ENCODE peak calls at places on chromosomes 5 and 9, in five cellular contexts. One of them, this sample, is unnamed.

GRCh38 chr5:136043968-136044610 is 15.3 kb downstream of the TGFBI start:
- ATAC-seq in left lung: no peak
- ATAC-seq in CD4-positive, alpha-beta T cell: no peak
- ATAC-seq in pancreas: no peak
- ATAC-seq in K562: no peak
- ATAC-seq in this sample: no peak

GRCh38 chr9:88503101-88503844 is 31.7 kb upstream of the NXNL2 start:
- ATAC-seq in left lung: no peak
- ATAC-seq in CD4-positive, alpha-beta T cell: no peak
- ATAC-seq in pancreas: no peak
- ATAC-seq in K562: no peak
- ATAC-seq in this sample: no peak

GRCh38 chr5:144582046-144582445 is 411.4 kb downstream of the KCTD16 start:
- ATAC-seq in left lung: no peak
- ATAC-seq in CD4-positive, alpha-beta T cell: no peak
- ATAC-seq in pancreas: no peak
- ATAC-seq in K562: no peak
- ATAC-seq in this sample: no peak

GRCh38 chr9:128250839-128251558 is 24.8 kb downstream of the GOLGA2 start:
- ATAC-seq in left lung: no peak
- ATAC-seq in CD4-positive, alpha-beta T cell: no peak
- ATAC-seq in pancreas: no peak
- ATAC-seq in K562: peak
- ATAC-seq in this sample: no peak

GRCh38 chr9:132075853-132076252 is 3.8 kb downstream of the MED27 start:
- ATAC-seq in left lung: no peak
- ATAC-seq in CD4-positive, alpha-beta T cell: no peak
- ATAC-seq in pancreas: no peak
- ATAC-seq in K562: no peak
- ATAC-seq in this sample: no peak

GRCh38 chr5:112657804-112658203 is 79.9 kb upstream of the APC start:
- ATAC-seq in left lung: no peak
- ATAC-seq in CD4-positive, alpha-beta T cell: no peak
- ATAC-seq in pancreas: no peak
- ATAC-seq in K562: no peak
- ATAC-seq in this sample: no peak

GRCh38 chr9:127825319-127826051 is 22.8 kb downstream of the FPGS start:
- ATAC-seq in left lung: peak
- ATAC-seq in CD4-positive, alpha-beta T cell: no peak
- ATAC-seq in pancreas: peak
- ATAC-seq in K562: peak
- ATAC-seq in this sample: peak

GRCh38 chr5:76483433-76483832 is 80.3 kb downstream of the IQGAP2 start:
- ATAC-seq in left lung: no peak
- ATAC-seq in CD4-positive, alpha-beta T cell: no peak
- ATAC-seq in pancreas: no peak
- ATAC-seq in K562: peak
- ATAC-seq in this sample: no peak

GRCh38 chr9:94922098-94922607 is 195.7 kb downstream of the AOPEP start:
- ATAC-seq in left lung: peak
- ATAC-seq in CD4-positive, alpha-beta T cell: no peak
- ATAC-seq in pancreas: peak
- ATAC-seq in K562: no peak
- ATAC-seq in this sample: peak

GRCh38 chr5:180050106-180050929 is 21.2 kb downstream of the RNF130 start:
- ATAC-seq in left lung: no peak
- ATAC-seq in CD4-positive, alpha-beta T cell: no peak
- ATAC-seq in pancreas: no peak
- ATAC-seq in K562: no peak
- ATAC-seq in this sample: no peak

GRCh38 chr5:41788800-41789395 is 81.3 kb downstream of the OXCT1 start:
- ATAC-seq in left lung: no peak
- ATAC-seq in CD4-positive, alpha-beta T cell: no peak
- ATAC-seq in pancreas: no peak
- ATAC-seq in K562: no peak
- ATAC-seq in this sample: peak

GRCh38 chr5:54902817-54903473 is 82.4 kb downstream of the ESM1 start:
- ATAC-seq in left lung: peak
- ATAC-seq in CD4-positive, alpha-beta T cell: peak
- ATAC-seq in pancreas: no peak
- ATAC-seq in K562: no peak
- ATAC-seq in this sample: no peak

GRCh38 chr5:149265559-149265958 is 6.1 kb upstream of the AFAP1L1 start:
- ATAC-seq in left lung: peak
- ATAC-seq in CD4-positive, alpha-beta T cell: no peak
- ATAC-seq in pancreas: no peak
- ATAC-seq in K562: no peak
- ATAC-seq in this sample: peak

GRCh38 chr5:169416583-169417196 is 115.8 kb upstream of the SLIT3 start:
- ATAC-seq in left lung: peak
- ATAC-seq in CD4-positive, alpha-beta T cell: no peak
- ATAC-seq in pancreas: peak
- ATAC-seq in K562: no peak
- ATAC-seq in this sample: no peak

GRCh38 chr9:136996361-136997281 is at the start of gene CLIC3:
- ATAC-seq in left lung: peak
- ATAC-seq in CD4-positive, alpha-beta T cell: peak
- ATAC-seq in pancreas: no peak
- ATAC-seq in K562: peak
- ATAC-seq in this sample: peak

GRCh38 chr5:130116431-130116830 is 212.2 kb downstream of the CHSY3 start:
- ATAC-seq in left lung: no peak
- ATAC-seq in CD4-positive, alpha-beta T cell: no peak
- ATAC-seq in pancreas: no peak
- ATAC-seq in K562: no peak
- ATAC-seq in this sample: no peak

GRCh38 chr5:6686916-6687409 is 26.3 kb upstream of the TENT4A start:
- ATAC-seq in left lung: peak
- ATAC-seq in CD4-positive, alpha-beta T cell: peak
- ATAC-seq in pancreas: peak
- ATAC-seq in K562: peak
- ATAC-seq in this sample: no peak

GRCh38 chr9:35415769-35416427 is 74.0 kb upstream of the RUSC2 start:
- ATAC-seq in left lung: no peak
- ATAC-seq in CD4-positive, alpha-beta T cell: no peak
- ATAC-seq in pancreas: no peak
- ATAC-seq in K562: peak
- ATAC-seq in this sample: no peak

GRCh38 chr5:133405275-133406034 is 206.9 kb downstream of the FSTL4 start:
- ATAC-seq in left lung: no peak
- ATAC-seq in CD4-positive, alpha-beta T cell: no peak
- ATAC-seq in pancreas: no peak
- ATAC-seq in K562: no peak
- ATAC-seq in this sample: no peak

GRCh38 chr5:42840279-42840678 is 28.6 kb upstream of the SELENOP start:
- ATAC-seq in left lung: peak
- ATAC-seq in CD4-positive, alpha-beta T cell: no peak
- ATAC-seq in pancreas: peak
- ATAC-seq in K562: peak
- ATAC-seq in this sample: no peak

GRCh38 chr9:15310448-15310847 is 3.4 kb upstream of the TTC39B start:
- ATAC-seq in left lung: no peak
- ATAC-seq in CD4-positive, alpha-beta T cell: peak
- ATAC-seq in pancreas: no peak
- ATAC-seq in K562: no peak
- ATAC-seq in this sample: no peak

GRCh38 chr5:514101-514485 is 10.2 kb downstream of the SLC9A3 start:
- ATAC-seq in left lung: no peak
- ATAC-seq in CD4-positive, alpha-beta T cell: no peak
- ATAC-seq in pancreas: no peak
- ATAC-seq in K562: peak
- ATAC-seq in this sample: no peak

GRCh38 chr5:145830594-145830993 is 4.5 kb downstream of the PRELID2 start:
- ATAC-seq in left lung: no peak
- ATAC-seq in CD4-positive, alpha-beta T cell: no peak
- ATAC-seq in pancreas: no peak
- ATAC-seq in K562: no peak
- ATAC-seq in this sample: peak

GRCh38 chr9:122336836-122337560 is 33.8 kb upstream of the PTGS1 start:
- ATAC-seq in left lung: no peak
- ATAC-seq in CD4-positive, alpha-beta T cell: no peak
- ATAC-seq in pancreas: no peak
- ATAC-seq in K562: no peak
- ATAC-seq in this sample: no peak